ENCODE peak calls at places on chromosomes 4 and X, in six cellular contexts. O is body of pancreas; X is effector memory CD4-positive, alpha-beta T cell; W is neural progenitor cell; S is upper lobe of left lung; Y is neuronal stem cell. N is an unnamed sample. For H3K4me1, the result is how much of the 10 kb centered on the place peaks cover.

GRCh38 chr4:161936625-161937133 is 227.1 kb downstream of the FSTL5 start:
- DNase-seq in X (no peak), O (no peak), S (no peak), W (no peak), Y (no peak), N (no peak)

GRCh38 chr4:175657571-175657970 is 154.5 kb downstream of the GPM6A start:
- DNase-seq in O (no peak), Y (no peak), W (no peak), X (no peak), S (no peak), N (no peak)

GRCh38 chr4:105061720-105062119 is 85.0 kb upstream of the TET2 start:
- DNase-seq in S (no peak), Y (no peak), O (no peak), W (no peak), X (no peak), N (no peak)

GRCh38 chr4:174554329-174554728 is 32.0 kb upstream of the HPGD start:
- DNase-seq in Y (no peak), S (no peak), X (no peak), O (no peak), W (no peak), N (no peak)

GRCh38 chrX:46407036-46407752 is 138.0 kb downstream of the ZNF674 start:
- DNase-seq in S (no peak), Y (no peak), X (no peak), O (no peak), W (no peak), N (no peak)

GRCh38 chr4:104424368-104424921 is 70.2 kb downstream of the CXXC4 start:
- DNase-seq in S (no peak), Y (no peak), X (no peak), O (peak), W (peak), N (no peak)

GRCh38 chr4:139229534-139230039 is 50.4 kb downstream of the MGARP start:
- DNase-seq in O (no peak), X (no peak), Y (no peak), S (no peak), W (peak), N (no peak)

GRCh38 chr4:107444-108429 is 16.6 kb upstream of the ZNF718 start:
- DNase-seq in X (no peak), W (no peak), O (no peak), Y (no peak), S (no peak), N (no peak)

GRCh38 chr4:94127707-94128328 is 79.8 kb upstream of the SMARCAD1 start:
- DNase-seq in Y (peak), S (no peak), X (no peak), W (peak), O (no peak), N (no peak)

GRCh38 chr4:45647823-45648222 is 476.0 kb downstream of the GABRG1 start:
- DNase-seq in O (no peak), W (no peak), S (no peak), X (no peak), Y (no peak), N (no peak)

GRCh38 chr4:160835789-160836188 is 1328.0 kb downstream of the FSTL5 start:
- DNase-seq in Y (no peak), S (no peak), O (peak), X (no peak), W (peak), N (no peak)

GRCh38 chr4:172734555-172734954 is 434.1 kb upstream of the GALNT7 start:
- DNase-seq in Y (no peak), W (no peak), X (no peak), S (no peak), O (no peak), N (no peak)

GRCh38 chrX:144006811-144007210 is 122.9 kb downstream of the UBE2NL start:
- DNase-seq in S (no peak), O (no peak), W (no peak), Y (no peak), X (no peak), N (no peak)

GRCh38 chrX:68998716-68999115 is 166.5 kb downstream of the PJA1 start:
- DNase-seq in O (no peak), Y (no peak), W (no peak), S (no peak), X (no peak), N (no peak)

GRCh38 chr4:100075056-100075455 is 115.2 kb downstream of the DDIT4L start:
- DNase-seq in Y (no peak), X (no peak), S (no peak), O (no peak), W (no peak), N (no peak)

GRCh38 chrX:85993539-85994197 is 53.7 kb downstream of the CHM start:
- DNase-seq in O (no peak), Y (no peak), X (no peak), S (no peak), W (no peak), N (no peak)

GRCh38 chrX:38880460-38880859 is 79.2 kb downstream of the MID1IP1 start:
- DNase-seq in O (peak), Y (no peak), X (no peak), S (peak), W (no peak), N (no peak)

GRCh38 chr4:171857302-171858005 is 44.2 kb downstream of the GALNTL6 start:
- DNase-seq in Y (no peak), S (no peak), X (no peak), W (no peak), O (no peak), N (no peak)

GRCh38 chrX:46713672-46714487 is 45.0 kb downstream of the SLC9A7 start:
- DNase-seq in Y (no peak), O (no peak), X (no peak), W (no peak), S (no peak), N (no peak)

GRCh38 chr4:174869334-174869733 is 40.3 kb upstream of the GLRA3 start:
- DNase-seq in S (no peak), O (no peak), X (no peak), Y (no peak), W (no peak), N (no peak)

GRCh38 chr4:6855692-6856297 is 53.8 kb upstream of the TBC1D14 start:
- DNase-seq in O (peak), S (no peak), Y (no peak), X (peak), W (no peak), N (no peak)

GRCh38 chr4:14669418-14669817 is 332.9 kb upstream of the CPEB2 start:
- DNase-seq in O (no peak), W (peak), S (no peak), Y (no peak), X (no peak), N (no peak)

GRCh38 chr4:125168531-125168930 is 146.2 kb upstream of the FAT4 start:
- DNase-seq in O (no peak), X (no peak), Y (no peak), W (no peak), S (no peak), N (no peak)

GRCh38 chr4:162791321-162791720 is 375.4 kb downstream of the NAF1 start:
- DNase-seq in S (no peak), X (no peak), O (no peak), W (peak), Y (no peak), N (no peak)

GRCh38 chr4:188190461-188190860 is 51.2 kb downstream of the TRIML1 start:
- DNase-seq in O (no peak), S (no peak), X (no peak), W (no peak), Y (no peak), N (no peak)
- H3K4me1 ChIP-seq in O (under half), S (under half), X (under half), W (under half), Y (under half), N (under half)

GRCh38 chr4:40623707-40624106 is 6.0 kb downstream of the RBM47 start:
- DNase-seq in W (no peak), O (no peak), X (no peak), Y (no peak), S (no peak), N (no peak)
- H3K4me1 ChIP-seq in W (under half), O (half or more), X (under half), Y (under half), S (under half), N (under half)

DNA sequence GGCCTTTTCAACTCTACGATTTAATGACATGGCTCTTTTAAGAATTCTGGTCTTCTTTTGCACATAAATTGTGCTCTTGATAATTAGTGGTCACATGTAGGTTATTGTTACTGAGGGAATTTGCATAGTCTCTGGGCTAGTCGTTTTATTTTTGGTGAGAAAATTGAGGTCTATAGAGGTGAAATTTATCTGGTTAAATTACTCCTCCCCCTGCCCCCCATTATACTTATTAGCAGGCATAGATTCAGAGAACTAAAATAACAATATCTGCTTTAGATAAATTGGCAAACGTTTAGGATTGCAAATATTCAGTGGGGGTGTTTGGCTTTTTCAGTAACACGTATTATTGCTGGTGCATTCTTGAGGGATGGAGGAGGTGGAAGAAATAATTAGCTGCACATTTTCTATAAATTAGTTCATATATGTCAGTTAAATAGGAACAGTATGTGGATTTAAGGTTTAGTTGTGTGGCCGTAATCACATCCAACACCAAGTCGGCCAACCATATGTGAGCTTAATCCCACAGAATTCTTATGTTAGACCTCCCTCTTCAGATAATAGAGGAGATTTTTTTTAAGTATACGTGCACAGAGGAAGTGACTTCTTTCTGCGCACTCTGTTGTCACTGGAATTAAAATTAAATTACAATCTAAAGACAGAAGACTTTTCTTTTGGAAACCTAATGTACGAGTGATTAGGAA is 1.9 kb downstream of the SEPTIN11 start:
- DNase-seq in O (no peak), W (no peak), S (no peak), X (no peak), Y (no peak), N (no peak)
- H3K4me1 ChIP-seq in O (under half), W (under half), S (under half), X (under half), Y (under half), N (half or more)

DNA sequence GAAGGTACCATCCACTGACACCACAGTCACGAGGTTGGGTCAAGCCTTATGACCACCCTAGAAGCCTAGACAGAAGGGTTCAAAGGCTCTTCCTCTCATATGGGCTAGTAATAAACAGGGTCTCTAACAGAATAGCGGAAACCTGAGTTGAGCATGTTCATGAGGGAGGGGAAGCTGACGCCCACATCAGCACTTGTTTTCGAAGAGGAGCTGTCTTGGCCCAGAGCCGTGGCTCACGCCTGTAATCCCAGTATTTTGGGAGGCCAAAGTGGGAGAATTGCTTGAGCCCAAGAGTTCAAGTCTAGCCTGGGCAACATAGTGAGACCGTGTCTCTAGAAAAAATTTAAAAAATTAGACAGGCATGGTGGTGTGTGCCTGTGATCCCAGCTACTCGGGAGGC is 21.5 kb upstream of the TMSB4X start:
- DNase-seq in X (no peak), S (no peak), Y (no peak), W (no peak), O (no peak), N (no peak)
- H3K4me1 ChIP-seq in X (half or more), S (under half), Y (under half), W (under half), O (under half), N (under half)

DNA sequence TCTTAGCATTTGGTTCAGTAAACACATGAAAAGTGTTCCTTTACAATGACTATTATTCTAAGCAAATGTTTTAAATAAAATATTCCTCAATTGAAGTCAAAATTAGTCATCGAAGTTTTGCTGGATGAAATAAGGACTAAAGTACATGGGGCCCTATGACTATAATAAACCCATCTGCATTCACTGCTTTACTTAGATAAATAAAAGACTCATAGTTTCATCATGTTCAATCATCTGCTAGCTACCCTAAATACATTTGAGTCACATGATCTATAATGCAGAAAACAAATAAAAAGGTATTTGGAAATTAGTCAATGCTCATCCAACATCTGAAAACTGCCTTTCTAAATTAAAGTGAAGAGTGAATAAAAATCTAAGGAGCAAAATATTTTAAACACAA is 78.8 kb downstream of the CAMK2D start:
- DNase-seq in X (no peak), Y (no peak), W (no peak), S (no peak), O (no peak), N (no peak)
- H3K4me1 ChIP-seq in X (under half), Y (under half), W (under half), S (under half), O (under half), N (under half)

DNA sequence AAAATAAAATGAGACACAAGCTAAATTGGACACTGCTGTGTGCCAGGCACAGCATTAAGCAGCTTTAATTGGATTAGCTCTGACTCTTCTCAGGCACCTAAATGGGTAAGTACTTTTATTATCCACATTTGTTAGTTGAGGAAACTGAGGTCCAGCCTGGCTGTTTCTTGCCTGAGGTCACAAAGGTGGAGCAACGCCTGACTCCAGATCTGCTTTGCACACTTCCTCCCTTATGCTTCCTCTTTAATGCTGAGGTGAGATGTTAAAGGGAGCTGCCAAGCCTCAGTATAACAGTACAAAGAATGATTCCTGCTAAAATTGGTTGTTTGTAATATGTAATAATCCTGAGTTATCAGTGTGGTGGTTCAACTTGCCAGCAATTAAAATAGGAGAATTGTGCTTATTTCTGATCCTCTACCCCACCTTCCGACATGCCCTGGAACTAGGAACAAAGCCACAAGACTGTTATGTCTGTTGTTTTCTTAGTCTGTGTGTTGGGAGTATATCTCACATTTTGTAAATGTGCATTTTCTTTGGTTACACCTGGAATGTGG is 74.4 kb downstream of the AFF1 start:
- DNase-seq in X (no peak), W (no peak), O (no peak), Y (no peak), S (peak), N (no peak)
- H3K4me1 ChIP-seq in X (under half), W (half or more), O (half or more), Y (under half), S (half or more), N (half or more)

DNA sequence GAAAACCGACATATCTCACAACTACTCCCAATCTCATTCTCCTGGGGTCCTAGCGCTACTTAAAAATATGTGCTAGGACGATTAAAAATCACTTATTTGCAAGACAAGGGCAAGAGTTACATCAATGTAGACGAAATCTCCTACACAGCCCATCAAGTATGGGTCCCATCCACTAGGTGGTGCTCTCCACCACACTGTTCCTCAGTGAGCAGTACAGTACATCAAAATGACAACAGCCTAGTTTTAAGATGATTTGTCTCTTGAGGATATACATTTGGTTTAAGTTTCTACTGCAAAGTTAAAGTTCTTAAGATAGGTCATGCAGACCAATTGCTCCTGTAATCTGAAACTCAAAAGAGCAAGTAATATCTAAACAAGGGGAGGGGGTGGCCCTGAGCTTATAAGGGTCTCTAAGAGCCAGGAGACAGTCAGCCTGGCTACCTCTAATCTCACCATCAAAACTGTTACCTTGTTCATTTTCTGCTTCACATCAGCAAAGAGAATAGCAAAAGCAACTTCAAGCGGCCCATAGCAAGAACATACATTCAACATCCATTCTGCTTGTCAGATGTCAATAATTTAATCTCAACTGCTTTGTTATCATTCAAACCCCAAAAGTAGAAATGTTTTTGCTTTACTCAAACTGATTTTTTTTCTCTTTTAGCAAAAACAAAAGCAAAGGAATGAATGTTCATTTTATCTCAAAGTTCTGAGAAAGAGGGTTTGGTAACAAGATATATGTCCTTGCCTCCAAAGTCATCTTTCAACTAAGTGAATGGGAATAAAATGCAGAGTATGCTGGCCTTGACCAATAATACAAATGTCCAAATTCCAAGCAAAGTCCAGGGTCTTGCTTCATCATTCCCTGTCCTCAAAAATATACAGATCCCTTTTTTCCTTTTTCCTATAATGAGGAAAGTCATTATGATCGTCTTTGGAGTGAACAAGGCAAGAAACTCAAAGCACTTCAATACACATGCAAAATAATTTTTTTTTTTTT is 53.1 kb downstream of the STX18 start:
- DNase-seq in S (peak), Y (peak), O (peak), X (peak), W (peak), N (no peak)
- H3K4me1 ChIP-seq in S (under half), Y (under half), O (under half), X (under half), W (under half), N (under half)

DNA sequence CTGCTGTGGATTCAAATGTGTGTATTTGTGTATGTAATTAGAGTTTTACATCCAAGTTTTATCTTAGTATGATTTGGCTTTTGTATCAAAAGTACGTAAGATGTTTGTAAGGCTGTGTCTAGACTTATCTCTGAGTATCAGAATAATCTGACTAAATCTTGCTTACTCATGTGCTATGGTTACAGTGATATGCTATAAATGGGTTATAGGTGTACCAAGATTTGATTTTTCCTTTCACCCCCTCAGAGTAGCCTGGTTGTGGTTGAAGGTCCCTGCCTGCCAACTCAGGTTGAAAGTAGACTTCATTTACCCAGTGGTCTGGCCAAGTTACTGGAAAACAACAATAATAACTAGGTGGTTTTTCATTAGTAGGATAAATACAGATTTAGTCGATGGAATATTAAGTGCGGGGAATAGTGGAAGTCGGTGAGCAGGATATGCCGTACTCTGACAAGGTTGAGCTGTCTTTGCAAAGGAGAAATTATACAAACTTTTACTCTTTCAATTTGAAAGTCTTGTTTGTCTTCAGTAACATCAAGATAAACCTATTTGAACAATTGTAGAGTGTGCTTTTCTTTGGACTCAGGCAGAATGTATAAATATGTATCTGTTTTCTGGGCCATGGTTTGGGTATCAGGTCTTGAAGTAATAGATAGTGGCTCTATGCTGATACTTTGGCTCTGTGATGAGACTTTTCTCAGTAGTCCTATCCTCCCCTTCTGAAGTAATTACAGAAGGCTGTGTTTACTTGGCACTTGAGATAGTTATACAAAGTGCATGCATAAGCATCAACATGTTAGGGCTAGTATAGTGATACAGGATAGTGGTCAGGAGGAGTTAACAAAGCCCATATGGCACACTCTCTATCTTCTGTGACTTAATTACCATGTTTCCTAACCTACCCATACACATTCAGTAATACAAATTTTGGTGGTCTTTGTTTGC is 23.7 kb downstream of the BMP2K start:
- DNase-seq in W (no peak), S (no peak), O (no peak), Y (no peak), X (no peak), N (no peak)
- H3K4me1 ChIP-seq in W (under half), S (under half), O (under half), Y (under half), X (under half), N (under half)

GRCh38 chr4:25306658-25307057 is 5.9 kb upstream of the ZCCHC4 start:
- DNase-seq in Y (no peak), O (no peak), X (no peak), W (no peak), S (no peak), N (no peak)
- H3K4me1 ChIP-seq in Y (under half), O (under half), X (under half), W (under half), S (under half), N (under half)

GRCh38 chr4:153527690-153528089 is 61.5 kb downstream of the TMEM131L start:
- DNase-seq in X (no peak), O (no peak), Y (no peak), W (no peak), S (no peak), N (no peak)
- H3K4me1 ChIP-seq in X (half or more), O (half or more), Y (under half), W (under half), S (under half), N (under half)

N was measured in suprapubic skin.